ENCODE peak calls at places on chromosomes 16 and 17, in eight cellular contexts. T is breast epithelium, E is stomach, F is sigmoid colon, N is GM12892, Q is HCT116, L is prostate gland, V is suprapubic skin. Y is an unnamed sample.

GRCh38 chr17:15341385-15341849 is at the start of gene TEKT3:
- DNase-seq in T (peak; percentile 89), E (peak; percentile 87), F (peak; percentile 95), N (no peak), Q (no peak), L (peak; percentile 37), V (peak; percentile 89), Y (no peak)

GRCh38 chr17:54085934-54086333 is 263.2 kb downstream of the KIF2B start:
- DNase-seq in T (no peak), E (no peak), F (no peak), N (no peak), Q (no peak), L (no peak), V (no peak), Y (no peak)

GRCh38 chr16:14494396-14494795 is 135.7 kb downstream of the PARN start:
- DNase-seq in T (no peak), E (no peak), F (no peak), N (no peak), Q (no peak), L (no peak), V (no peak), Y (no peak)

GRCh38 chr16:48813485-48813884 is 203.5 kb upstream of the N4BP1 start:
- DNase-seq in T (no peak), E (no peak), F (no peak), N (no peak), Q (no peak), L (no peak), V (no peak), Y (peak; percentile 52)

GRCh38 chr17:49887086-49887743 is 39.3 kb upstream of the TAC4 start:
- DNase-seq in T (peak; percentile 95), E (peak; percentile 43), F (no peak), N (no peak), Q (peak; percentile 40), L (peak; percentile 78), V (no peak), Y (no peak)

GRCh38 chr16:21223787-21224186 is 9.7 kb upstream of the ANKS4B start:
- DNase-seq in T (no peak), E (no peak), F (no peak), N (no peak), Q (no peak), L (no peak), V (no peak), Y (no peak)

GRCh38 chr17:82396601-82397435 is 21.3 kb upstream of the HEXD start:
- DNase-seq in T (no peak), E (no peak), F (no peak), N (no peak), Q (no peak), L (no peak), V (no peak), Y (no peak)

GRCh38 chr17:19380551-19381284 is 2.4 kb downstream of the MAPK7 start:
- DNase-seq in T (no peak), E (no peak), F (peak; percentile 69), N (no peak), Q (no peak), L (no peak), V (peak; percentile 65), Y (no peak)

GRCh38 chr17:75237100-75238014 is 24.0 kb downstream of the GGA3 start:
- DNase-seq in T (no peak), E (no peak), F (no peak), N (no peak), Q (no peak), L (no peak), V (no peak), Y (no peak)

GRCh38 chr17:75239778-75240393 is 21.5 kb downstream of the GGA3 start:
- DNase-seq in T (no peak), E (no peak), F (no peak), N (no peak), Q (no peak), L (no peak), V (no peak), Y (no peak)

GRCh38 chr17:75239214-75239613 is 22.2 kb downstream of the GGA3 start:
- DNase-seq in T (no peak), E (no peak), F (no peak), N (no peak), Q (no peak), L (no peak), V (no peak), Y (no peak)

GRCh38 chr17:75238020-75238580 is 23.3 kb downstream of the GGA3 start:
- DNase-seq in T (no peak), E (no peak), F (no peak), N (no peak), Q (no peak), L (no peak), V (no peak), Y (no peak)

DNA sequence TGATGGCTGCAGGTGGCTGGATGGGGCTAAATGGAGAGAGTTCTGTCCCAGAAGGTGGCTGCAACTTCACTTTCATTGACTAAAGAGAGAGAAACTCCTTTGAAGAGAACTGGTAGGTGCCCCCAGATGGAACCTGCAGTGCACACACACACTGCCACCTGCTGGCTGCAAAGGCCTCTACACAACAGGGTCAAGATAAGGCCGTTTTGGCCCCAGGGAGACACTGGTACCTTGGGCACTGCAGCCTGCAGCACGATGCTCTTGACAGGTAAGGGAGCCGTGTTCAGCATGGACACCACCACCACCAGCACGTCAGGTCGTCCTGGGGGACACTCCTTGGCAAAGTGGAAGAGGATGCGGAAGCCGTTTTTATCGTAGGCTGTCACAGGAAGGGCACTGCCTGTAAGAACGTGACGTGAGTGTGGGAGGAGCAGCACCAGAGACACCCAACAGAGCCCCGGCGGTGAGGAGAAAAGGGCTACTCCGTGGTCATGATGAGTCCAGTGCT is 22.7 kb downstream of the GGA3 start:
- DNase-seq in T (no peak), E (peak; percentile 57), F (no peak), N (peak; percentile 79), Q (peak; percentile 59), L (peak; percentile 44), V (no peak), Y (no peak)
- TF ChIP-seq POLR2A in T (no peak), E (no peak), F (no peak), N (peak; percentile 51), Q (no peak), L (no peak), V (no peak), Y (no peak)

GRCh38 chr17:9284884-9285283 is 263.6 kb downstream of the NTN1 start:
- DNase-seq in T (no peak), E (no peak), F (no peak), N (no peak), Q (no peak), L (no peak), V (peak; percentile 66), Y (no peak)

GRCh38 chr17:9287301-9287700 is 266.0 kb downstream of the NTN1 start:
- DNase-seq in T (no peak), E (no peak), F (no peak), N (no peak), Q (no peak), L (no peak), V (no peak), Y (no peak)

GRCh38 chr17:9283909-9284308 is 262.6 kb downstream of the NTN1 start:
- DNase-seq in T (no peak), E (no peak), F (no peak), N (no peak), Q (no peak), L (no peak), V (no peak), Y (no peak)

GRCh38 chr17:9290226-9290613 is 268.9 kb downstream of the NTN1 start:
- DNase-seq in T (no peak), E (no peak), F (no peak), N (no peak), Q (no peak), L (no peak), V (no peak), Y (no peak)

DNA sequence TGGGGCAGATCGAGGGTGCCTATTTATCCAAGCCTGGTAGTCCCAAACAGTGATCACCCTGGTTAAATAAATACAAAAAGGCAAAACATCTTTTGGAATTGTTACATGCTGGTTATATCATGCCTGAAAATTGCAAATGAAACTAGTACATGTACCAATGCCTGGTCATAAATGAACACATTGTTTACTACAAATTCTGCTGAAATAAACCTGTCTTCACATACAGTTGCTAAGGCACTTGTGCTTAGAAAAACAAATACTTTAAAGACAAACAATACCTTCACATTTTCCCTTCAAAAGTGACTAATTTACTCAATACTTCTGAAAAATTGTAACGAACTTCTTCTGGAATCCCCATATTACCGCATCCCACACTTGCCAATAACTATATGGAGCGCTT is 264.3 kb downstream of the NTN1 start:
- DNase-seq in T (no peak), E (no peak), F (no peak), N (no peak), Q (no peak), L (no peak), V (no peak), Y (no peak)
- TF ChIP-seq POLR2AphosphoS5 in T (no peak), E (no peak), F (no peak), N (no peak), Q (no peak), L (no peak), V (no peak), Y (no peak)

DNA sequence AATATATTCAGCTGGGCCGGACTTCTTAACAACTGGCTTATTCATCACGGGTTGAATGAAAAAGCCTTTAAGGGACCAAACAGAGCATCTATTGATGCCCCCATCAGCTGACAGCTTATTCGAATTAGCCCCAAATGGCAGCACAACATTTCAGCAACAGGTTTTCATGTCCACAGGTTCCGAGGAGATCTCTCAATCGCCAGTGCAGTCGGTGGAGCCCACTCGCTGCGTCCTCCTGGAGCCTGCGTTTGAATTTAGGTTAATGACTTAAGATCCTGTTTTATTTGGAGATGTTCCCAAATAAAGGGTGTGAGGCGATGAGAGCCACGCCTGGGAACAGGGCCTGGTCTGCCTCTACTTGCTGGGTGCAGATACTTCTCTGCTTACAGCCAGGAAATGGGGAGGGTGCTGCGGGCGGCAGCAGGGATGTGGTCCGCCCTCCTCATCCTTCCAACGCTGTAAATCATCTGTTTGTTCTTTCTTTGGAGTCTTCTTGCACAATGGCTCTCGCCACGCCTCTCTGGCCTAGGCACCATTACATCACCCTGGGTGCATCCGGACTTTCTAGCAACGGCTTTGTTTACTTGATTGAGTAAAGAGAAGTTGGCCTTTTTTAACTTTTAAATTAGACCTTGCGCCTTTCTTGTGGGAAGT is 22.6 kb downstream of the NDE1 start:
- DNase-seq in T (peak; percentile 86), E (peak; percentile 70), F (peak; percentile 98), N (no peak), Q (no peak), L (peak; percentile 95), V (peak; percentile 97), Y (peak; percentile 99)
- TF ChIP-seq POLR2A in T (no peak), E (no peak), F (no peak), N (no peak), Q (no peak), L (peak; percentile 42), V (no peak), Y (no peak)

GRCh38 chr17:81294512-81295030 is 536 bp downstream of the SLC38A10 start:
- DNase-seq in T (no peak), E (peak; percentile 42), F (peak; percentile 78), N (no peak), Q (no peak), L (no peak), V (no peak), Y (no peak)

GRCh38 chr17:81292450-81292849 is 2.7 kb downstream of the SLC38A10 start:
- DNase-seq in T (no peak), E (no peak), F (no peak), N (no peak), Q (no peak), L (no peak), V (no peak), Y (no peak)

GRCh38 chr17:81290230-81290629 is 4.9 kb downstream of the SLC38A10 start:
- DNase-seq in T (no peak), E (no peak), F (no peak), N (no peak), Q (no peak), L (no peak), V (no peak), Y (no peak)

GRCh38 chr17:81289627-81290026 is 5.5 kb downstream of the SLC38A10 start:
- DNase-seq in T (no peak), E (no peak), F (no peak), N (no peak), Q (no peak), L (no peak), V (no peak), Y (no peak)

GRCh38 chr17:81291662-81292061 is 3.4 kb downstream of the SLC38A10 start:
- DNase-seq in T (peak; percentile 75), E (peak; percentile 83), F (peak; percentile 85), N (peak; percentile 80), Q (peak; percentile 65), L (peak; percentile 71), V (peak; percentile 84), Y (no peak)
- TF ChIP-seq POLR2AphosphoS5 in T (no peak), E (peak; percentile 62), F (no peak), N (no peak), Q (peak; percentile 49), L (peak; percentile 67), V (no peak), Y (peak; percentile 54)